ENCODE peak calls at places on chromosome 5, in nine cellular contexts. F is SJSA1; N is NT2/D1; J is right atrium auricular region; P is heart right ventricle; S is left ventricle myocardium inferior; E is right cardiac atrium; M is CD8-positive, alpha-beta T cell; W is fibroblast of lung. B is an unnamed sample. For H3K4me1, the result is how much of the 10 kb centered on the place peaks cover.

GRCh38 chr5:171419663-171420428 is 399 bp downstream of the FGF18 start:
- DNase-seq in F (no peak), N (no peak), J (peak), P (peak), S (peak), E (peak), M (no peak), W (peak), B (peak)

GRCh38 chr5:96934291-96934694 is 1.6 kb upstream of the LNPEP start:
- DNase-seq in F (no peak), N (no peak), J (no peak), P (no peak), S (no peak), E (no peak), M (no peak), W (no peak), B (peak)

GRCh38 chr5:151520294-151520693 is 70.8 kb downstream of the FAT2 start:
- DNase-seq in F (no peak), N (no peak), J (no peak), P (no peak), S (no peak), E (no peak), M (no peak), W (no peak), B (peak)

GRCh38 chr5:55160493-55161209 is 680 bp downstream of the GPX8 start:
- DNase-seq in F (peak), N (peak), J (peak), P (no peak), S (peak), E (peak), M (no peak), W (peak), B (no peak)

GRCh38 chr5:180075703-180076102 is 4.1 kb upstream of the RNF130 start:
- DNase-seq in F (no peak), N (no peak), J (no peak), P (no peak), S (no peak), E (no peak), M (no peak), W (no peak), B (no peak)

GRCh38 chr5:59592101-59592500 is 301.4 kb downstream of the PDE4D start:
- DNase-seq in F (no peak), N (no peak), J (no peak), P (no peak), S (no peak), E (no peak), M (no peak), W (peak), B (no peak)

GRCh38 chr5:59218424-59219045 is 635.7 kb downstream of the RAB3C start:
- DNase-seq in F (no peak), N (no peak), J (no peak), P (no peak), S (no peak), E (no peak), M (no peak), W (peak), B (no peak)

GRCh38 chr5:21152611-21153010 is 1164.6 kb upstream of the CDH18 start:
- DNase-seq in F (no peak), N (no peak), J (no peak), P (no peak), S (no peak), E (no peak), M (no peak), W (peak), B (no peak)

GRCh38 chr5:167626341-167627118 is 664.9 kb upstream of the WWC1 start:
- DNase-seq in F (no peak), N (no peak), J (no peak), P (no peak), S (no peak), E (no peak), M (no peak), W (no peak), B (no peak)

GRCh38 chr5:132001647-132002561 is 9.6 kb downstream of the ACSL6 start:
- DNase-seq in F (no peak), N (peak), J (no peak), P (no peak), S (no peak), E (peak), M (no peak), W (peak), B (no peak)

GRCh38 chr5:76137887-76138542 is 54.8 kb downstream of the SV2C start:
- DNase-seq in F (no peak), N (no peak), J (no peak), P (no peak), S (no peak), E (no peak), M (no peak), W (no peak), B (no peak)

GRCh38 chr5:77971965-77972544 is 195.9 kb upstream of the TBCA start:
- DNase-seq in F (no peak), N (no peak), J (no peak), P (no peak), S (no peak), E (no peak), M (no peak), W (no peak), B (no peak)

GRCh38 chr5:30325795-30326194 is 867.7 kb upstream of the CDH6 start:
- DNase-seq in F (no peak), N (no peak), J (no peak), P (no peak), S (no peak), E (no peak), M (no peak), W (no peak), B (no peak)
- H3K4me1 ChIP-seq in F (under half), N (under half), J (under half), P (under half), S (under half), E (under half), M (under half), W (under half), B (under half)

GRCh38 chr5:10562202-10563131 is 1.4 kb upstream of the ANKRD33B start:
- DNase-seq in F (peak), N (no peak), J (no peak), P (no peak), S (no peak), E (no peak), M (no peak), W (no peak), B (no peak)
- H3K4me3 ChIP-seq in F (peak), N (peak), J (no peak), P (no peak), S (peak), E (no peak), M (no peak), W (no peak), B (no peak)

GRCh38 chr5:150514708-150515211 is 6.8 kb downstream of the NDST1 start:
- DNase-seq in F (peak), N (no peak), J (no peak), P (no peak), S (no peak), E (peak), M (no peak), W (no peak), B (no peak)
- H3K4me1 ChIP-seq in F (half or more), N (under half), J (under half), P (half or more), S (half or more), E (under half), M (under half), W (half or more), B (under half)

GRCh38 chr5:14445581-14446290 is 135.9 kb upstream of the OTULINL start:
- DNase-seq in F (peak), N (peak), J (no peak), P (no peak), S (no peak), E (no peak), M (no peak), W (no peak), B (no peak)
- H3K4me3 ChIP-seq in F (no peak), N (no peak), J (no peak), P (no peak), S (peak), E (no peak), M (no peak), W (no peak), B (no peak)

DNA sequence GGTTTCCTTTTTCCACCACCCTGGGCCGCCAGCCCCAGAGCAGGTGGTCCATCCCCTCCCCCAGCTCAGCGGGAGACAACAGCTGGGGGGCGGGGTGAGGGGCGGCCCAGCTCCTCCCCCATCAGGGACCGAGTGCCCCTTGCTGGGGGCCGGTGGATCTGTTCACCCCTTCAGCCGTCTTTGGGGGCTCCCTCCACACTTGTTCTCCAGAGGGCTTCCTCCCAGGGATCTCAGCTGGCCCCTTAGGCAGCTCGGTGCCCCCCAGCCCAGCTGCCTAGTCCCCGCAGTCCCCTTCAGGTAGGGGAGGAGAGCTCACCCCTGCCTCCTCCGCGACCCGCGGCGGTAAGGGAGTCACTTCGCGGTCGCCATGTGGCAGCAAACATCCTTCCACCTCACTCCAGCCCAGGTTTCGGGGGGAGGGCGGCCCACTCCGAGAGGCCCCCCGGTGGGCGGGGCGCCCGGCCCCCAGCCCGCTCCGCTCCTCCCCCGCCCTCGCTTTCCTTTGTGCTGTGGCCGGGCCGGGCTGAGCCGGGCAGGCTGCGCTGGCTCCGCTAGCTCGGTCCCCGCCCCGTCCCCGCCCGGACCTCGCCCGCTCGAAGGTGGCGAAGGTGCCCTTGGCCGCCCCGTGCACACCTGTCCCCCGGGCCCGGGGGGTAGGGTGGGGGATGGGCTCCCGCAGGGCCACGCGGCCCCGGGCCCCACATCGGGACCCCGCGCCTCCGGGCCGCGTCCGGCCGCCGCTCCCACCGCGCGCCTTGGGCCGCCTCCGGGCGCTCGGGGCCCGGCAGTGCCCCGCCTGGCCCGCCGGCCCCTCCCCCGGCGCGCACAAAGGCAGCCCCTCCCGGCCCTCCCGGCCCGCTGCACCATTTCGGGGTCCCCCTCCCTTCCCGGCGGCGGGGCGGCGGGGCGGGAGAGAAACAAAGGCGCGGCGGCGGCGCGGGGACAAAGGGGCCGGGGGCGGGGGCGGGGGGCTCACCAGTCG is 683 bp downstream of the DBN1 start:
- DNase-seq in F (no peak), N (no peak), J (no peak), P (no peak), S (no peak), E (no peak), M (peak), W (no peak), B (no peak)
- H3K4me1 ChIP-seq in F (half or more), N (half or more), J (under half), P (under half), S (half or more), E (under half), M (under half), W (under half), B (under half)

GRCh38 chr5:150356575-150357284 is 767 bp upstream of the TCOF1 start:
- DNase-seq in F (no peak), N (no peak), J (no peak), P (no peak), S (no peak), E (no peak), M (no peak), W (no peak), B (no peak)
- H3K4me3 ChIP-seq in F (peak), N (no peak), J (peak), P (peak), S (peak), E (peak), M (peak), W (no peak), B (peak)

DNA sequence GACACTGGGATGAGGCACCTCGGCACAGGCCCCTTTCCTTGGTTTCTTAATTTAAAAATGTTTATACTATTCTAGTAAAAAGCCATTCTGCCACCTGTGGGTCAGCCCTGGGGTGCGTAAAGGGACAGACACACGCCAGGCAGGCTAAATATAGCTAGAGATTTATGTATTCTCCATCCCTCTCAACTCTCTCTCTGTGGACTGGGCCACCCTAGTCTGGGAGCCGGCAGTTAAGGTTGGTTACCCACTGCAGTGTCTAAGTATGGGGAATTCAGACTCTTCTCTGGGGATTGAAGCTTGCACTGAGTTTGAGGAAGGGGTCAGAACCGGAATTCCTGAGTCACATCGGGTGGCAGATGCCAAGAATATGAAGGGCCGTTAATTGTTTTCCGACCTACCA is 1.9 kb downstream of the NEURL1B start:
- DNase-seq in F (no peak), N (no peak), J (no peak), P (no peak), S (no peak), E (no peak), M (no peak), W (no peak), B (no peak)
- H3K4me1 ChIP-seq in F (under half), N (under half), J (under half), P (half or more), S (half or more), E (under half), M (under half), W (under half), B (under half)